ENCODE peak calls at places on chromosomes 11 and 22, in ten cellular contexts. O is fibroblast of pulmonary artery, X is mammary epithelial cell, L is body of pancreas, K is BJ, P is NB4, J is AG10803, H is GM12865, N is GM10248, U is GM20000. I is an unnamed sample.

GRCh38 chr11:8794677-8795103 is 112.1 kb downstream of the RPL27A start:
- DNase-seq in N (no peak), P (no peak), X (no peak), J (no peak), L (peak; percentile 93), H (no peak), U (no peak), K (no peak), O (no peak), I (no peak)

GRCh38 chr11:2866178-2866577 is 19.4 kb downstream of the CDKN1C start:
- DNase-seq in U (no peak), X (no peak), K (no peak), P (no peak), H (no peak), O (no peak), N (no peak), J (no peak), L (no peak), I (no peak)

GRCh38 chr11:113690619-113691569 is 15.2 kb downstream of the TMPRSS5 start:
- DNase-seq in X (peak; percentile 76), J (peak; percentile 62), K (peak; percentile 9), N (peak; percentile 44), P (peak; percentile 84), O (peak; percentile 50), H (peak; percentile 9), U (peak; percentile 46), L (peak; percentile 12), I (no peak)

GRCh38 chr22:38715176-38715764 is 9.5 kb downstream of the GTPBP1 start:
- DNase-seq in H (no peak), U (no peak), O (no peak), L (no peak), J (no peak), P (no peak), X (no peak), K (no peak), N (no peak), I (no peak)

GRCh38 chr11:132941024-132941646 is 591.2 kb downstream of the OPCML start:
- DNase-seq in O (peak; percentile 42), X (peak; percentile 14), K (peak; percentile 1), P (peak; percentile 34), L (peak; percentile 13), J (peak; percentile 48), H (peak; percentile 10), U (peak; percentile 34), N (no peak), I (peak; percentile 2)

GRCh38 chr11:77776455-77776854 is 44.1 kb downstream of the RSF1 start:
- DNase-seq in N (no peak), X (no peak), J (no peak), U (no peak), O (peak; percentile 34), H (peak; percentile 27), K (no peak), P (peak; percentile 39), L (no peak), I (no peak)

GRCh38 chr11:132054822-132055221 is 684.4 kb downstream of the NTM start:
- DNase-seq in L (no peak), P (no peak), J (peak; percentile 97), X (peak; percentile 81), K (peak; percentile 49), U (no peak), O (peak; percentile 79), N (no peak), H (no peak), I (peak; percentile 57)

GRCh38 chr11:19524171-19524671 is 188.4 kb upstream of the NAV2 start:
- DNase-seq in J (no peak), X (no peak), H (no peak), N (no peak), U (no peak), K (no peak), O (peak; percentile 20), P (no peak), L (peak; percentile 72), I (no peak)

GRCh38 chr22:40521046-40521445 is 115.5 kb downstream of the MRTFA start:
- DNase-seq in J (no peak), H (no peak), U (no peak), L (no peak), O (no peak), X (no peak), P (no peak), K (no peak), N (no peak), I (no peak)

GRCh38 chr11:58923300-58923788 is 15.9 kb upstream of the GLYATL1 start:
- DNase-seq in L (no peak), H (peak; percentile 51), X (peak; percentile 86), P (peak; percentile 46), O (peak; percentile 37), J (peak; percentile 36), N (peak; percentile 40), K (no peak), U (peak; percentile 47), I (no peak)

GRCh38 chr11:111205622-111206385 is 39.7 kb upstream of the POU2AF2 start:
- DNase-seq in P (no peak), O (no peak), X (no peak), H (no peak), N (no peak), K (no peak), J (peak; percentile 46), L (no peak), U (no peak), I (no peak)

GRCh38 chr11:1827931-1828330 is 6.9 kb upstream of the SYT8 start:
- DNase-seq in N (no peak), P (no peak), O (no peak), U (no peak), H (no peak), X (no peak), J (no peak), K (no peak), L (no peak), I (no peak)

GRCh38 chr11:1827095-1827797 is 7.5 kb upstream of the SYT8 start:
- DNase-seq in K (no peak), J (peak; percentile 89), X (peak; percentile 89), N (no peak), O (peak; percentile 84), H (no peak), U (no peak), L (peak; percentile 90), P (no peak), I (no peak)

GRCh38 chr11:1830119-1830499 is 4.7 kb upstream of the SYT8 start:
- DNase-seq in U (no peak), O (no peak), P (peak; percentile 36), X (peak; percentile 47), K (no peak), L (no peak), J (no peak), H (no peak), N (no peak), I (no peak)

GRCh38 chr11:1829039-1829820 is 5.6 kb upstream of the SYT8 start:
- DNase-seq in O (peak; percentile 52), X (peak; percentile 86), N (no peak), U (no peak), K (no peak), L (no peak), J (peak; percentile 80), P (no peak), H (no peak), I (no peak)

GRCh38 chr11:1828542-1828941 is 6.2 kb upstream of the SYT8 start:
- DNase-seq in K (no peak), H (no peak), U (no peak), P (no peak), X (no peak), L (no peak), J (no peak), N (no peak), O (no peak), I (no peak)
- TF ChIP-seq CTCF in K (no peak), H (no peak), U (no peak), P (no peak), X (no peak), L (no peak), J (no peak), N (no peak), O (no peak), I (no peak)

GRCh38 chr11:61701298-61701993 is 21.3 kb downstream of the DAGLA start:
- DNase-seq in U (no peak), J (no peak), X (no peak), H (no peak), K (no peak), P (peak; percentile 86), L (peak; percentile 35), N (no peak), O (no peak), I (no peak)
- TF ChIP-seq CTCF in U (no peak), J (peak; percentile 15), X (peak; percentile 13), H (no peak), K (peak; percentile 37), P (peak; percentile 76), L (peak; percentile 43), N (no peak), O (peak; percentile 23), I (peak; percentile 9)

DNA sequence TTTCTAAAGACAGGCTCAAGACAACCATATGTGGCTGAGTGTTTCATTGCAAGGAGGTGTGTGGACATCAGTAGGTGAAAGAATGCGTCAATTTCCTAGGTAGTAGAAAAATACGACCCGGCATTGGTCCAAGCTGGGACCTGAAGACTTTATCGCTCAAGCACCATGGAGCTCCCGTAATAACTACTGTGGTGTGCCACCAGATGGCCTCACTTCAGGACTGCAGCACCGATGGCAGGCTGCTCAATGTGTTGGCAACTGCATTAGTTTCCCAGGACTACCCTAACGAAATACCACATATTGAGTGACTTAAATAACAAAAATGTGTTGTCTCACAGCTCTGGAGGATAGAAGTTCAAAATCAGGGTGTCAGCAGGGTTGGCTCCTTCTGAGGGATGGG is 72.4 kb upstream of the FAT3 start:
- DNase-seq in J (peak; percentile 9), P (peak; percentile 26), H (no peak), O (no peak), N (no peak), K (no peak), L (no peak), X (no peak), U (no peak), I (no peak)
- TF ChIP-seq CTCF in J (no peak), P (no peak), H (no peak), O (no peak), N (no peak), K (no peak), L (no peak), X (no peak), U (no peak), I (no peak)

GRCh38 chr11:10575346-10575745 is 6.9 kb upstream of the LYVE1 start:
- DNase-seq in N (no peak), P (no peak), O (no peak), L (no peak), H (no peak), U (no peak), X (no peak), K (no peak), J (no peak), I (no peak)

GRCh38 chr11:10572533-10572932 is 4.1 kb upstream of the LYVE1 start:
- DNase-seq in U (no peak), O (no peak), P (no peak), N (no peak), X (no peak), J (no peak), H (no peak), K (no peak), L (no peak), I (no peak)

GRCh38 chr11:10575999-10576398 is 7.5 kb upstream of the LYVE1 start:
- DNase-seq in L (no peak), X (no peak), N (no peak), P (no peak), J (no peak), O (no peak), K (no peak), H (no peak), U (no peak), I (no peak)

GRCh38 chr11:10573028-10573427 is 4.6 kb upstream of the LYVE1 start:
- DNase-seq in K (no peak), X (no peak), J (no peak), O (no peak), P (no peak), U (no peak), H (no peak), N (no peak), L (no peak), I (no peak)

GRCh38 chr11:10573556-10573955 is 5.1 kb upstream of the LYVE1 start:
- DNase-seq in K (no peak), N (no peak), L (no peak), J (no peak), X (no peak), H (no peak), U (no peak), P (no peak), O (peak; percentile 25), I (no peak)
- TF ChIP-seq CTCF in K (no peak), N (no peak), L (no peak), J (no peak), X (no peak), H (no peak), U (no peak), P (no peak), O (no peak), I (no peak)